ENCODE peak calls at places on chromosome 11, in ten cellular contexts. F is stimulated activated CD4-positive, alpha-beta T cell treated with anti-CD3 and anti-CD28 coated beads, Interleukin-2, amount 100 ng/mL, for 24 hours; H is NCI-H2081; D is NCI-H1694; E is activated CD8-positive, alpha-beta memory T cell treated with anti-CD3 and anti-CD28 coated beads for 4 hours; N is endothelial cell; U is activated T-cell treated with anti-CD3 and anti-CD28 coated beads, Interleukin-2, amount 50 U/mL, for 72 hours; A is omental fat pad; W is anterior cingulate cortex; R is posterior vena cava. B is an unnamed sample.

GRCh38 chr11:1401656-1402221 is 12.0 kb downstream of the BRSK2 start:
- DNase-seq in A (no peak), W (peak), U (no peak), F (peak), R (peak), E (no peak), N (peak), H (peak), D (no peak), B (peak)

GRCh38 chr11:22273781-22274180 is 64.4 kb upstream of the SLC17A6 start:
- DNase-seq in N (no peak), E (no peak), W (no peak), A (no peak), R (no peak), U (no peak), D (no peak), H (no peak), F (no peak), B (no peak)

GRCh38 chr11:44950036-44950624 is 553 bp downstream of the TP53I11 start:
- DNase-seq in E (no peak), W (no peak), F (peak), A (no peak), H (no peak), D (no peak), N (peak), R (peak), U (peak), B (peak)

GRCh38 chr11:34899633-34900016 is 16.6 kb downstream of the APIP start:
- DNase-seq in H (no peak), U (no peak), E (no peak), A (no peak), D (no peak), F (no peak), N (peak), W (no peak), R (no peak), B (no peak)

GRCh38 chr11:116840746-116841296 is 3.4 kb upstream of the APOA1 start:
- DNase-seq in F (no peak), W (no peak), N (no peak), E (no peak), U (no peak), A (no peak), H (no peak), D (no peak), R (no peak), B (no peak)

GRCh38 chr11:36214484-36214883 is 74.7 kb downstream of the COMMD9 start:
- DNase-seq in D (no peak), E (no peak), R (no peak), F (no peak), W (no peak), H (no peak), A (no peak), U (no peak), N (no peak), B (no peak)

GRCh38 chr11:68660066-68660810 is 24.1 kb upstream of the GAL start:
- DNase-seq in F (no peak), D (no peak), U (no peak), E (no peak), R (peak), A (no peak), N (no peak), H (no peak), W (no peak), B (no peak)

GRCh38 chr11:20127671-20128527 is 32.4 kb downstream of the DBX1 start:
- DNase-seq in A (peak), H (peak), D (peak), R (peak), F (peak), W (peak), E (peak), N (peak), U (peak), B (peak)

GRCh38 chr11:96045622-96046456 is 121.9 kb upstream of the MTMR2 start:
- DNase-seq in H (peak), E (no peak), D (peak), W (no peak), U (no peak), N (peak), R (no peak), F (no peak), A (peak), B (no peak)

GRCh38 chr11:687751-688150 is 7.3 kb downstream of the DEAF1 start:
- DNase-seq in N (no peak), W (no peak), A (no peak), F (no peak), R (no peak), E (no peak), H (no peak), D (no peak), U (no peak), B (no peak)

GRCh38 chr11:116454020-116454645 is 318.7 kb downstream of the BUD13 start:
- DNase-seq in W (peak), U (peak), E (no peak), H (peak), R (no peak), D (peak), F (no peak), N (peak), A (peak), B (peak)

GRCh38 chr11:12629601-12630313 is 44.5 kb upstream of the TEAD1 start:
- DNase-seq in H (no peak), W (no peak), A (no peak), F (no peak), D (no peak), N (no peak), E (no peak), U (no peak), R (no peak), B (no peak)

GRCh38 chr11:1844221-1845094 is 5.7 kb downstream of the TNNI2 start:
- DNase-seq in E (peak), W (no peak), N (no peak), H (no peak), D (no peak), U (peak), F (peak), R (no peak), A (no peak), B (peak)

GRCh38 chr11:66846671-66847091 is 3.4 kb downstream of the RCE1 start:
- DNase-seq in U (no peak), W (no peak), R (no peak), A (peak), N (no peak), H (no peak), D (no peak), E (no peak), F (no peak), B (no peak)

GRCh38 chr11:125268611-125269010 is 104.1 kb downstream of the PKNOX2 start:
- DNase-seq in A (no peak), D (no peak), E (no peak), N (no peak), R (no peak), F (no peak), U (no peak), W (no peak), H (no peak), B (no peak)

GRCh38 chr11:14179126-14179820 is 179.7 kb downstream of the RRAS2 start:
- DNase-seq in H (no peak), R (no peak), U (no peak), N (no peak), A (no peak), E (no peak), F (no peak), D (no peak), W (no peak), B (no peak)

GRCh38 chr11:57903441-57904123 is 120.1 kb upstream of the OR9Q1 start:
- DNase-seq in A (no peak), D (no peak), H (no peak), E (peak), U (peak), W (peak), F (no peak), R (no peak), N (no peak), B (peak)

GRCh38 chr11:87437844-87438223 is 400.1 kb downstream of the TMEM135 start:
- DNase-seq in F (no peak), W (no peak), E (no peak), U (no peak), D (no peak), R (no peak), H (no peak), N (no peak), A (no peak), B (no peak)

GRCh38 chr11:67644042-67644441 is 4.5 kb upstream of the TBX10 start:
- DNase-seq in R (no peak), E (no peak), H (no peak), N (no peak), F (no peak), A (no peak), D (no peak), U (no peak), W (no peak), B (no peak)

GRCh38 chr11:83157755-83158473 is 983 bp downstream of the PCF11 start:
- DNase-seq in D (peak), F (peak), W (peak), N (peak), R (no peak), U (peak), H (peak), E (peak), A (no peak), B (peak)

GRCh38 chr11:114180301-114181055 is 115.7 kb upstream of the NNMT start:
- DNase-seq in U (no peak), R (no peak), D (no peak), W (no peak), H (peak), E (no peak), F (no peak), A (no peak), N (peak), B (no peak)

GRCh38 chr11:120194166-120194565 is 16.7 kb upstream of the OAF start:
- DNase-seq in N (no peak), D (no peak), H (no peak), U (no peak), F (no peak), R (peak), A (no peak), E (no peak), W (no peak), B (no peak)

GRCh38 chr11:77065878-77066228 is 918 bp upstream of the CAPN5 start:
- DNase-seq in H (no peak), N (no peak), U (no peak), E (no peak), R (peak), F (no peak), D (no peak), A (no peak), W (no peak), B (no peak)

GRCh38 chr11:14424096-14424495 is 65.1 kb upstream of the RRAS2 start:
- DNase-seq in H (no peak), R (no peak), U (no peak), F (no peak), W (no peak), A (no peak), E (no peak), D (no peak), N (no peak), B (no peak)

GRCh38 chr11:86692317-86692716 is 19.9 kb upstream of the ME3 start:
- DNase-seq in N (no peak), A (no peak), R (no peak), E (no peak), H (no peak), W (no peak), F (no peak), D (no peak), U (no peak), B (no peak)

GRCh38 chr11:112085822-112086421 is 634 bp downstream of the TIMM8B start:
- DNase-seq in W (no peak), F (peak), D (no peak), H (peak), R (no peak), N (no peak), A (no peak), E (peak), U (peak), B (peak)

GRCh38 chr11:117671370-117671769 is 125.6 kb downstream of the DSCAML1 start:
- DNase-seq in N (no peak), D (no peak), U (no peak), H (no peak), E (no peak), F (no peak), W (no peak), A (no peak), R (no peak), B (no peak)

GRCh38 chr11:1351278-1351937 is 38.3 kb upstream of the BRSK2 start:
- DNase-seq in F (no peak), A (no peak), N (no peak), E (no peak), U (no peak), W (no peak), H (no peak), D (no peak), R (peak), B (no peak)

GRCh38 chr11:10261821-10262220 is 32.2 kb downstream of the SBF2 start:
- DNase-seq in U (no peak), E (no peak), R (no peak), D (no peak), H (no peak), N (no peak), W (no peak), F (no peak), A (no peak), B (no peak)

B was measured in activated CD4-positive, alpha-beta T cell treated with anti-CD3 and anti-CD28 coated beads, Interleukin-2, amount 50 U/mL, for 48 hours.